ENCODE peak calls at places on chromosomes 4 and X, in five cellular contexts. L, E, N, T and D are unnamed samples.

GRCh38 chr4:74942251-74942917 is 9.5 kb downstream of the PARM1 start:
- DNase-seq in N (no peak), T (no peak), E (peak; percentile 65), L (no peak), D (no peak)

GRCh38 chrX:123590842-123591491 is 141.9 kb downstream of the THOC2 start:
- DNase-seq in E (peak; percentile 70), N (no peak), T (no peak), L (no peak), D (no peak)

GRCh38 chr4:186029731-186030421 is 39.1 kb upstream of the TLR3 start:
- DNase-seq in N (peak; percentile 67), E (peak; percentile 19), L (no peak), T (peak; percentile 70), D (peak; percentile 85)

GRCh38 chr4:32140636-32141035 is 1420.5 kb downstream of the PCDH7 start:
- DNase-seq in N (no peak), L (no peak), E (peak; percentile 98), T (no peak), D (no peak)

GRCh38 chr4:122831515-122832196 is 5.0 kb downstream of the FGF2 start:
- DNase-seq in N (no peak), E (peak; percentile 76), L (no peak), T (no peak), D (no peak)

GRCh38 chr4:52836653-52837052 is 25.5 kb upstream of the RASL11B start:
- DNase-seq in T (no peak), L (no peak), E (no peak), N (no peak), D (no peak)

GRCh38 chr4:140690093-140690492 is 66.1 kb downstream of the TBC1D9 start:
- DNase-seq in N (no peak), L (no peak), E (no peak), T (no peak), D (no peak)

GRCh38 chr4:5750052-5750950 is 39.3 kb downstream of the EVC start:
- DNase-seq in L (no peak), E (peak; percentile 55), T (no peak), N (no peak), D (no peak)

GRCh38 chrX:134423606-134424005 is 36.4 kb upstream of the HPRT1 start:
- DNase-seq in E (peak; percentile 28), T (no peak), L (no peak), N (no peak), D (no peak)

GRCh38 chr4:99202536-99202935 is 16.5 kb downstream of the ADH6 start:
- DNase-seq in E (no peak), L (no peak), N (no peak), T (no peak), D (no peak)

GRCh38 chr4:28341784-28342183 is 1481.1 kb downstream of the STIM2 start:
- DNase-seq in N (no peak), T (no peak), L (no peak), E (no peak), D (no peak)

GRCh38 chrX:77087529-77088169 is 359.5 kb upstream of the FGF16 start:
- DNase-seq in L (no peak), E (peak; percentile 27), T (no peak), N (no peak), D (peak; percentile 32)

GRCh38 chrX:39953879-39954278 is 143.9 kb downstream of the BCOR start:
- DNase-seq in N (peak; percentile 86), T (peak; percentile 86), E (peak; percentile 80), L (no peak), D (peak; percentile 88)

GRCh38 chrX:53223955-53224859 is 800 bp downstream of the KDM5C start:
- DNase-seq in N (no peak), T (peak; percentile 72), L (no peak), E (peak; percentile 78), D (peak; percentile 29)

GRCh38 chrX:19791562-19791961 is 95.8 kb downstream of the SH3KBP1 start:
- DNase-seq in T (no peak), L (no peak), E (peak; percentile 16), N (no peak), D (no peak)

GRCh38 chr4:177492022-177492421 is 49.8 kb upstream of the AGA start:
- DNase-seq in L (no peak), N (no peak), E (no peak), T (no peak), D (no peak)

GRCh38 chr4:37802068-37802666 is 24.3 kb upstream of the PGM2 start:
- DNase-seq in L (peak; percentile 47), E (peak; percentile 87), N (peak; percentile 60), T (no peak), D (peak; percentile 77)

GRCh38 chr4:11293866-11294265 is 134.8 kb downstream of the HS3ST1 start:
- DNase-seq in T (no peak), L (no peak), E (peak; percentile 55), N (no peak), D (no peak)

GRCh38 chr4:73103799-73104503 is 34.4 kb upstream of the COX18 start:
- DNase-seq in N (no peak), L (no peak), E (peak; percentile 5), T (no peak), D (no peak)

GRCh38 chrX:37455381-37455780 is 106.2 kb downstream of the PRRG1 start:
- DNase-seq in N (no peak), L (no peak), E (no peak), T (no peak), D (no peak)

GRCh38 chrX:128106630-128107029 is 54.4 kb upstream of the ACTRT1 start:
- DNase-seq in E (peak; percentile 42), L (peak; percentile 4), T (no peak), N (no peak), D (no peak)

GRCh38 chrX:119677654-119677981 is 15.3 kb downstream of the SEPTIN6 start:
- DNase-seq in N (no peak), E (no peak), L (no peak), T (no peak), D (no peak)

GRCh38 chr4:169662226-169662625 is 41.8 kb downstream of the CLCN3 start:
- DNase-seq in E (no peak), T (no peak), L (no peak), N (no peak), D (no peak)

GRCh38 chr4:169663894-169664293 is 43.5 kb downstream of the CLCN3 start:
- DNase-seq in N (no peak), E (peak; percentile 29), T (no peak), L (no peak), D (no peak)

GRCh38 chr4:169663402-169663801 is 43.0 kb downstream of the CLCN3 start:
- DNase-seq in N (no peak), L (no peak), T (no peak), E (no peak), D (no peak)

GRCh38 chr4:169665039-169665732 is 44.8 kb downstream of the CLCN3 start:
- DNase-seq in T (no peak), L (no peak), E (no peak), N (no peak), D (no peak)

GRCh38 chr4:169664615-169665014 is 44.2 kb downstream of the CLCN3 start:
- DNase-seq in L (no peak), N (no peak), T (no peak), E (no peak), D (no peak)
- TF ChIP-seq CTCF in L (no peak), N (no peak), T (no peak), E (no peak), D (no peak)

DNA sequence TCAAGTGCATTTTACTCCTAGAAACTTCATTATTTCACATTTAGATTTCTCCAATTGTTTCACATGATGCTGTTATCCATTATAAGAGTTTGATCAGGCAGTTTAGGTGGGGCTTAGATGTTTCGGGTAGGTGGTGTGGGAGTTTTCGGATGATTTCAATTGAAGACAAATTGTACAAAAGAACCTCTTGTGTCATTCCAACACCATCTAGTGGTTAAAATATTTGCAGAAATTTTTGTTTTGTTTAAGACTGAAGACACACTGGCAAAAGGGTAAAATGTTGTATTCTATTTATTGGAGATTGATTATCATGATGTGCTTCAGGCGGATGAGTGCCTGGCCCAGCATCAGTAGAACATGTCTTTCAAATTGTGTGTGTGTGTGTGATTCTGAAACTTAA is 212.7 kb downstream of the SH3BGRL start:
- DNase-seq in E (peak; percentile 0), N (no peak), L (no peak), T (no peak), D (no peak)
- TF ChIP-seq CTCF in E (no peak), N (no peak), L (no peak), T (no peak), D (no peak)

DNA sequence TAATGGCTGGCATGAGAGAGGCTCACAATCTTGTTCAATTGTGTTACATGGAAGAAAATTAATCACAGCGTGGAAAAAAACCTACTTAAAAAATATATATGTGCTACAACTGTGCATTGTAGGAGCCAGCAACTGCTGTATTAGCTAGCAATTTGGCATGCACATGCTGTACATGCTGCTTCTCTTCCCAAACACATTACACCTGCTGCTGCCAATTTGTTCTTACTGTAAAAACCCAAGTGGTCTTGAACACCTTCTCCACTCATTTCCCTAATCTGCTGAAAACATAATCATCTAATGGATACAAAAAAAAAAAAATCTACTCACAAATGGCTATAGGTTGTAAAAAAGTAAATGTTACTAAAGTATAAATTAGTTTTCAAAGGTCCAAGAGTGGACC is 264.2 kb downstream of the INPP4B start:
- DNase-seq in N (no peak), L (no peak), E (no peak), T (no peak), D (no peak)
- TF ChIP-seq CTCF in N (no peak), L (no peak), E (no peak), T (no peak), D (no peak)

GRCh38 chrX:15469613-15470012 is 23.5 kb downstream of the PIR start:
- DNase-seq in E (no peak), L (no peak), T (no peak), N (no peak), D (no peak)

GRCh38 chrX:15468036-15468435 is 25.1 kb downstream of the PIR start:
- DNase-seq in N (no peak), L (no peak), E (peak; percentile 84), T (no peak), D (no peak)

GRCh38 chrX:15464704-15465103 is 28.4 kb downstream of the PIR start:
- DNase-seq in T (no peak), N (no peak), E (no peak), L (no peak), D (no peak)

GRCh38 chrX:15465347-15465746 is 27.8 kb downstream of the PIR start:
- DNase-seq in L (no peak), T (no peak), N (no peak), E (peak; percentile 59), D (no peak)

DNA sequence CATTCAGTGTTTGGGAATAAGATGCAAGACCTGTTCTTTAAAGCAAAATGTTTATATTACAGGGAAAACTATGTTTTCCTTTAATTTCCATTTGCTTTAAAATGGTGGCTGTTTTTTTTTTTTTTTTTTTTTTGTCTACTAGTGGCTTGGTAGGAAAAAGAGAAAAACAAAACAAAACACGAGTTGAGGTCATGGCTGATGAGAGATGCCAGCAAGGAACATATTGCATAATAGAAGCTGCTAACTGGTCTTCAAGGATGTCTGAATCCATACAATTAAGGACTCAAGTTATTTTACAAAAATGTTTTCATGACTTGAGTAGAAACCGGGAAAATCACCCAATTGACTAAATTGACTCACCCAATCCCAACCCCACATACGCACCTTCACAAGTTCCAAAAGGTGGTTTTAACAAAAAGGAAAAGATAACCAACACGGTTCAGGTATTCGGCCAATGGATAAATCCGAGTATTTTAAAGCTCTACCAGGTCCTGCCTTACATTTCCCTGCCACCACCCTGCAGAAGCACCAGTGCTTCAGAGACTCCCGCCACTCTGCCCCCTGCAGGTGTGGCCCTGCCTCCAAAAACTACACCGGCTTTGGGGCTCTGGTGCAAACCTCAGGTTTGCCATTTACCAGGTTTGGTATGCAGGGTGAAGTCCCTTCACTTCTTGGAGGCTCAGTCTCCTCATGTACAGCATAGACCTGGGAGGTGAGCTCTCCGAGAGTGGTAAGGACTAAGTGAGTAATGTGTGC is 27.1 kb downstream of the PIR start:
- DNase-seq in L (peak; percentile 23), T (no peak), N (no peak), E (no peak), D (no peak)
- TF ChIP-seq CTCF in L (peak; percentile 23), T (no peak), N (no peak), E (peak; percentile 9), D (no peak)

GRCh38 chr4:7594013-7594412 is 159.3 kb upstream of the PSAPL1 start:
- DNase-seq in L (no peak), E (no peak), N (no peak), T (no peak), D (no peak)
- TF ChIP-seq CTCF in L (no peak), E (no peak), N (no peak), T (no peak), D (no peak)